ENCODE peak calls at places on chromosomes 4 and X, in nine cellular contexts. F is mucosa of gallbladder; B is activated T-cell treated with anti-CD3 and anti-CD28 coated beads for 1 hour; Q is cortex of kidney; H is activated CD4-positive, alpha-beta T cell treated with anti-CD3 and anti-CD28 coated beads, Interleukin-2, amount 50 U/mL, for 1 hour; K is left kidney; X is HS-5; L is activated naive CD4-positive, alpha-beta T cell treated with Interleukin-2 at 50 U/mL for 16 hours; P is Ammon's horn. N is an unnamed sample.

GRCh38 chr4:78293841-78294301 is 236.7 kb downstream of the FRAS1 start:
- DNase-seq in K (peak), B (no peak), P (no peak), L (no peak), X (peak), Q (no peak), F (no peak), H (no peak), N (peak)

GRCh38 chr4:125387770-125388169 is 73.0 kb downstream of the FAT4 start:
- DNase-seq in K (no peak), H (no peak), Q (no peak), F (no peak), X (no peak), L (no peak), P (no peak), B (no peak), N (no peak)

GRCh38 chr4:7785017-7785416 is 154.6 kb downstream of the AFAP1 start:
- DNase-seq in L (peak), P (peak), F (no peak), B (no peak), X (no peak), Q (no peak), K (no peak), H (no peak), N (no peak)

GRCh38 chr4:19327364-19327763 is 924.3 kb upstream of the SLIT2 start:
- DNase-seq in K (no peak), X (no peak), B (no peak), L (no peak), H (no peak), P (no peak), Q (no peak), F (no peak), N (no peak)

GRCh38 chr4:95170176-95170575 is 378.6 kb downstream of the UNC5C start:
- DNase-seq in Q (no peak), B (no peak), K (no peak), L (no peak), H (no peak), X (no peak), P (peak), F (no peak), N (no peak)

GRCh38 chr4:2929469-2929868 is 33.7 kb downstream of the NOP14 start:
- DNase-seq in Q (no peak), K (no peak), P (no peak), F (no peak), L (no peak), H (no peak), X (no peak), B (no peak), N (no peak)

GRCh38 chr4:37383579-37384229 is 139.2 kb downstream of the NWD2 start:
- DNase-seq in L (no peak), H (no peak), B (no peak), P (peak), X (no peak), F (peak), K (peak), Q (no peak), N (no peak)

GRCh38 chr4:101265816-101266172 is 81.5 kb downstream of the PPP3CA start:
- DNase-seq in H (no peak), Q (no peak), X (no peak), F (no peak), P (no peak), B (no peak), L (no peak), K (no peak), N (no peak)

GRCh38 chr4:116926631-116927295 is 158.6 kb downstream of the TRAM1L1 start:
- DNase-seq in P (peak), F (no peak), B (no peak), K (peak), L (no peak), Q (no peak), X (no peak), H (no peak), N (no peak)

GRCh38 chrX:124346064-124346876 is at the start of gene SH2D1A:
- DNase-seq in B (no peak), X (no peak), L (peak), H (peak), K (no peak), Q (no peak), P (no peak), F (no peak), N (no peak)

GRCh38 chr4:88357262-88357661 is 21.4 kb upstream of the HERC6 start:
- DNase-seq in K (no peak), Q (no peak), H (no peak), P (no peak), L (no peak), F (no peak), B (no peak), X (no peak), N (no peak)

GRCh38 chr4:80235451-80235850 is 31.0 kb upstream of the FGF5 start:
- DNase-seq in P (no peak), F (no peak), X (peak), K (no peak), H (no peak), Q (no peak), B (no peak), L (no peak), N (peak)

GRCh38 chr4:40289366-40290188 is 45.6 kb upstream of the CHRNA9 start:
- DNase-seq in Q (no peak), L (peak), K (no peak), X (no peak), B (no peak), F (peak), H (no peak), P (peak), N (no peak)

GRCh38 chr4:18981234-18981615 is 959.7 kb upstream of the LCORL start:
- DNase-seq in H (no peak), P (no peak), Q (no peak), B (no peak), F (no peak), K (no peak), X (no peak), L (no peak), N (no peak)

GRCh38 chrX:68018248-68019203 is 414.8 kb downstream of the OPHN1 start:
- DNase-seq in B (no peak), P (no peak), H (no peak), X (no peak), L (no peak), Q (no peak), F (no peak), K (peak), N (no peak)

GRCh38 chrX:18353931-18354368 is 538 bp downstream of the SCML2 start:
- DNase-seq in F (no peak), H (peak), B (no peak), L (peak), P (peak), K (peak), Q (no peak), X (no peak), N (no peak)

GRCh38 chrX:156008915-156009314 is 11.4 kb downstream of the IL9R start:
- DNase-seq in Q (no peak), B (no peak), K (no peak), L (no peak), P (no peak), F (no peak), H (no peak), X (no peak), N (no peak)

N was measured in amniotic stem cell.